ENCODE peak calls at places on chromosomes 1 and 21, in eight cellular contexts. P is cardiac fibroblast, O is astrocyte, G is ovary, F is RWPE1, X is uterus, D is endothelial cell, R is lower leg skin. Y is an unnamed sample.
A peak's percentile ranks its signal among the peaks of the same experiment; 100 is the strongest.

GRCh38 chr1:159000627-159001026 is 9.1 kb upstream of the IFI16 start:
- DNase-seq in D (peak; percentile 45), F (peak; percentile 87), G (peak; percentile 85), P (peak; percentile 97), X (peak; percentile 95), O (peak; percentile 90), R (peak; percentile 97), Y (no peak)

GRCh38 chr21:44011774-44012473 is at the start of gene TRAPPC10:
- DNase-seq in D (peak; percentile 66), O (peak; percentile 73), P (peak; percentile 89), G (peak; percentile 89), X (peak; percentile 75), R (peak; percentile 95), F (peak; percentile 75), Y (peak; percentile 84)

GRCh38 chr1:62989497-62989896 is 205.6 kb downstream of the ATG4C start:
- DNase-seq in D (peak; percentile 7), R (no peak), O (no peak), P (no peak), G (no peak), X (no peak), F (no peak), Y (no peak)

GRCh38 chr1:17438977-17439249 is 564 bp downstream of the RCC2 start:
- DNase-seq in G (peak; percentile 49), O (no peak), D (peak; percentile 48), P (no peak), F (no peak), X (no peak), R (no peak), Y (no peak)

GRCh38 chr1:95730986-95731385 is 497.0 kb downstream of the RWDD3 start:
- DNase-seq in G (no peak), P (no peak), O (no peak), D (no peak), X (no peak), R (no peak), F (peak; percentile 50), Y (no peak)

GRCh38 chr1:200274121-200274520 is 135.7 kb downstream of the ZNF281 start:
- DNase-seq in F (no peak), O (no peak), D (no peak), X (no peak), G (no peak), P (no peak), R (no peak), Y (no peak)

GRCh38 chr1:175768610-175769009 is 25.2 kb upstream of the TNR start:
- DNase-seq in O (no peak), D (no peak), P (no peak), F (no peak), R (peak; percentile 59), X (no peak), G (no peak), Y (no peak)

GRCh38 chr1:39960461-39960958 is 5.6 kb downstream of the MFSD2A start:
- DNase-seq in R (peak; percentile 91), D (no peak), P (no peak), F (peak; percentile 65), X (no peak), O (no peak), G (peak; percentile 33), Y (no peak)

GRCh38 chr1:160829766-160830165 is 32.9 kb downstream of the CD244 start:
- DNase-seq in X (no peak), O (no peak), P (no peak), F (no peak), R (no peak), G (no peak), D (no peak), Y (no peak)

GRCh38 chr1:76038306-76039004 is 36.1 kb upstream of the ST6GALNAC3 start:
- DNase-seq in P (no peak), G (no peak), O (peak; percentile 66), D (no peak), F (no peak), X (no peak), R (no peak), Y (no peak)

GRCh38 chr1:32981003-32981909 is 16.6 kb upstream of the RNF19B start:
- DNase-seq in O (peak; percentile 91), P (peak; percentile 88), F (peak; percentile 80), R (no peak), G (no peak), X (peak; percentile 37), D (peak; percentile 22), Y (no peak)

GRCh38 chr1:60874703-60875102 is 207.7 kb upstream of the NFIA start:
- DNase-seq in F (peak; percentile 56), O (peak; percentile 55), X (no peak), D (no peak), P (peak; percentile 63), G (no peak), R (no peak), Y (no peak)

GRCh38 chr1:84122780-84123382 is 21.2 kb upstream of the PRKACB start:
- DNase-seq in R (no peak), D (peak; percentile 39), F (peak; percentile 26), G (no peak), P (peak; percentile 72), O (peak; percentile 23), X (peak; percentile 20), Y (no peak)

GRCh38 chr1:15261155-15262002 is 14.4 kb downstream of the FHAD1 start:
- DNase-seq in F (no peak), D (peak; percentile 39), X (peak; percentile 20), G (no peak), R (peak; percentile 89), O (no peak), P (peak; percentile 36), Y (peak; percentile 55)

GRCh38 chr21:14864211-14865021 is 200.4 kb downstream of the NRIP1 start:
- DNase-seq in D (peak; percentile 68), G (peak; percentile 70), O (peak; percentile 68), P (peak; percentile 83), F (no peak), X (peak; percentile 54), R (peak; percentile 90), Y (no peak)

GRCh38 chr1:211082824-211083223 is 51.1 kb downstream of the KCNH1 start:
- DNase-seq in R (no peak), O (no peak), X (no peak), D (no peak), P (no peak), F (peak; percentile 9), G (no peak), Y (no peak)

GRCh38 chr1:145963218-145964019 is 956 bp downstream of the ANKRD34A start:
- DNase-seq in R (peak; percentile 63), X (no peak), D (no peak), O (peak; percentile 70), G (no peak), P (peak; percentile 63), F (peak; percentile 78), Y (no peak)

GRCh38 chr1:194717334-194717733 is 1530.9 kb upstream of the B3GALT2 start:
- DNase-seq in G (no peak), P (no peak), O (no peak), R (no peak), F (no peak), D (no peak), X (no peak), Y (no peak)

GRCh38 chr1:214019499-214019898 is 31.7 kb downstream of the PROX1 start:
- DNase-seq in G (no peak), O (no peak), P (no peak), X (no peak), F (no peak), R (no peak), D (no peak), Y (no peak)

GRCh38 chr1:230937370-230937769 is 41.3 kb downstream of the TTC13 start:
- DNase-seq in F (no peak), D (no peak), R (no peak), G (no peak), X (no peak), O (peak; percentile 35), P (peak; percentile 15), Y (no peak)

GRCh38 chr1:34842952-34843371 is 16.6 kb downstream of the SMIM12 start:
- DNase-seq in O (no peak), D (peak; percentile 69), F (no peak), P (no peak), R (peak; percentile 36), G (no peak), X (no peak), Y (no peak)

GRCh38 chr1:220768127-220768601 is 18.5 kb upstream of the MTARC1 start:
- DNase-seq in F (no peak), X (no peak), O (no peak), D (no peak), P (peak; percentile 55), G (no peak), R (no peak), Y (no peak)
- TF ChIP-seq CTCF in F (no peak), X (no peak), O (no peak), D (no peak), P (no peak), G (no peak), R (no peak), Y (no peak)

GRCh38 chr1:21490774-21491482 is 18.3 kb upstream of the ALPL start:
- DNase-seq in X (no peak), O (peak; percentile 29), P (peak; percentile 78), D (no peak), R (peak; percentile 72), G (no peak), F (no peak), Y (no peak)
- TF ChIP-seq CTCF in X (peak; percentile 5), O (peak; percentile 40), P (peak; percentile 87), D (no peak), R (no peak), G (no peak), F (peak; percentile 34), Y (peak; percentile 58)

GRCh38 chr1:229105822-229106525 is 164.9 kb upstream of the RAB4A start:
- DNase-seq in F (no peak), P (no peak), X (no peak), R (peak; percentile 31), O (no peak), G (no peak), D (no peak), Y (no peak)
- TF ChIP-seq CTCF in F (no peak), P (no peak), X (no peak), R (no peak), O (no peak), G (no peak), D (no peak), Y (no peak)

DNA sequence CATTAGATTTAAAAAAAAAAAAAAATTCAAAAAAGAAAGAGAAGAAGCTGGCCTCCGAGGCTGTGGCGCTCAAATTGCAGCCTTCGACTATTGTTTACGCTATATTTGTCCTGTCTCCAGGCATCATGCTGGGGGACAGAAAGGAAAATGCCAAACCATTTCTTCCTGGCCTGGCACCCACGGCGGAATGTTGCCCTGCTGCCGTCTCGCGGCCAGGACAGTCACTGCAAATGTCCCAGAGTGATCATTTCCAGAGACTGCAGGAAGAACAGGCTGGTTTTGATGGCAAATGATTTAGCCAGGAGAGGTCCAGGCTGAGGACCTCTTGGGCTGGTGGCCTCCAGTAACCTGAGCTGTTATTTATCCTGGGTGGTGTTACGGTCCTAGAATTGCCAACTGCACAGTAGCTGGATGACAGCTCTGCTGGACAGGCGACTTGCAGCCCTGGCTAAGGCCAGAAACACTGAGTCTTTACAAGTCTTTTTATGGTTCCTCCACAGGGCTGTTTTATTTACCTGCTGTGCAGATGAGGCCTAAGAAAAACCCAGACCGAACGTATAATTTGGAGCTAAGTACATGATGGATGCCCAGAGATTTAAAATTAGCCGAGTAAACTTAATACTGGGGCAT is 30.2 kb upstream of the LRRC38 start:
- DNase-seq in D (peak; percentile 7), O (peak; percentile 0), P (peak; percentile 23), R (peak; percentile 90), X (no peak), F (peak; percentile 50), G (peak; percentile 47), Y (no peak)
- TF ChIP-seq CTCF in D (no peak), O (peak; percentile 24), P (peak; percentile 48), R (peak; percentile 34), X (peak; percentile 21), F (peak; percentile 76), G (no peak), Y (peak; percentile 68)

GRCh38 chr1:203121186-203122015 is 6.1 kb upstream of the ADORA1 start:
- DNase-seq in X (no peak), R (peak; percentile 73), F (no peak), D (no peak), O (no peak), P (no peak), G (no peak), Y (peak; percentile 56)
- TF ChIP-seq CTCF in X (no peak), R (no peak), F (no peak), D (no peak), O (no peak), P (no peak), G (no peak), Y (no peak)

Y was measured in type B pancreatic cell.